ENCODE peak calls at places on chromosomes 11 and 22, in four cellular contexts. K is DND-41, L is uterus, I is foreskin fibroblast. X is an unnamed sample.

GRCh38 chr11:36249271-36249670 is 40.0 kb downstream of the COMMD9 start:
- DNase-seq in K (no peak), L (no peak), I (peak), X (peak)

GRCh38 chr11:111870887-111871692 is at the start of gene ALG9:
- DNase-seq in K (peak), L (peak), I (peak), X (peak)

GRCh38 chr11:19873730-19874129 is 161.1 kb downstream of the NAV2 start:
- DNase-seq in K (no peak), L (no peak), I (no peak), X (no peak)

GRCh38 chr11:134597452-134597851 is 185.4 kb upstream of the B3GAT1 start:
- DNase-seq in K (no peak), L (no peak), I (no peak), X (no peak)

GRCh38 chr22:38041760-38042584 is 15.2 kb upstream of the PICK1 start:
- DNase-seq in K (no peak), L (no peak), I (no peak), X (no peak)

GRCh38 chr11:5689551-5689983 is at the start of gene TRIM22:
- DNase-seq in K (peak), L (peak), I (peak), X (peak)

GRCh38 chr22:31800065-31800464 is 46.2 kb downstream of the DEPDC5 start:
- DNase-seq in K (no peak), L (no peak), I (peak), X (peak)

GRCh38 chr11:39385911-39386310 is 2073.5 kb downstream of the LRRC4C start:
- DNase-seq in K (no peak), L (no peak), I (no peak), X (no peak)

GRCh38 chr11:75204685-75205667 is 35.6 kb upstream of the TPBGL start:
- DNase-seq in K (peak), L (peak), I (peak), X (peak)

GRCh38 chr22:49230194-49230577 is 597.5 kb downstream of the BRD1 start:
- DNase-seq in K (peak), L (no peak), I (no peak), X (no peak)

GRCh38 chr11:112844530-112844929 is 116.7 kb upstream of the NCAM1 start:
- DNase-seq in K (no peak), L (no peak), I (no peak), X (no peak)

GRCh38 chr22:34709641-34710040 is 356.3 kb upstream of the ISX start:
- DNase-seq in K (no peak), L (no peak), I (no peak), X (no peak)

GRCh38 chr22:21866821-21867527 is 471 bp downstream of the MAPK1 start:
- DNase-seq in K (peak), L (peak), I (peak), X (no peak)

GRCh38 chr11:77876045-77876444 is 55.1 kb downstream of the AAMDC start:
- DNase-seq in K (no peak), L (no peak), I (no peak), X (no peak)

GRCh38 chr11:2929511-2929879 is 275 bp upstream of the PHLDA2 start:
- DNase-seq in K (no peak), L (no peak), I (peak), X (peak)

GRCh38 chr11:131441398-131441797 is 71.0 kb downstream of the NTM start:
- DNase-seq in K (no peak), L (no peak), I (no peak), X (no peak)

GRCh38 chr11:69825037-69825834 is 6.0 kb upstream of the FGF3 start:
- DNase-seq in K (no peak), L (no peak), I (no peak), X (no peak)

GRCh38 chr11:10653242-10653641 is 40.3 kb downstream of the IRAG1 start:
- DNase-seq in K (no peak), L (no peak), I (no peak), X (no peak)

GRCh38 chr11:106398396-106399074 is 321.1 kb downstream of the AASDHPPT start:
- DNase-seq in K (no peak), L (no peak), I (peak), X (peak)

GRCh38 chr22:36548606-36549005 is 19.6 kb upstream of the EIF3D start:
- DNase-seq in K (no peak), L (no peak), I (peak), X (no peak)

DNA sequence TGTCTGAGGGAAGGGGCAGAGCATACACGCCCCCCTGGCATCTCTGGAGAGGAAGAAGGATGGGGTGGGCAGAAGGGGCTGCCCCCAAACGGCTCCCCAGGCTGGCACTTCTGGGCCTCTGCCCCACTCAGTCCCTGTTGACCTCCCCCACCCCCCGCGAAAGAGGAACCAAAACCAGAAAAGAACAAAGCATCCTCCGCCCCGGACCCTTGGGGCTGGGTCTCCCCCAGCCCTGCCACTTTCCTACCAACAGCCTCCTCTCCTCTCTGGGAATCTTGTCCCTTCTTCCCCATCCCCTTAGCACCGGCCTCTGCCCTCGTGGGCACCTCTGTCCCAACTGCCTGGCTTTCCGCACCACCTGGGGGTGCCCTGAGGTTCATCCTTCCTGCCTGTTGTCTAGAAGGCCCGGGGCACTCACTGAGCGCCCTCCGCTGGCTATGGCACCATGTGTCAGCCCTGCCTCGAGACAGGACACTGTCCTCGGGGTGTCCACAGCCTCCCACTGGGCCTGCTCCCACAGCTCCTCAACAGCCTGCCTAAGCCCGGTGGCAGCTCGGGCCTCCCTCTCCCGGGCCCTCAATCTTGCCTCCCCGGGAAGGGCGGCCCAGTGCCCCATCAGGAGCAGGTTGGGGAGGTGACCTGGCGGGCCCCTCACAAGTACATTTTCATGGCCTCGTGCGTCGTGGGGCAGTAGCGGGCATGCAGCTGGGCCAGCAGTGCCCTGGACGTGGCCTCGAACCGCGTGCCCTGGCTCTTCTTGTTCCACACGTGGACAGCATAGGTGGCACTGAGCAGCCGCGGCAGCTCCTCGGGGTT is 28.2 kb downstream of the A4GALT start:
- DNase-seq in K (no peak), L (no peak), I (no peak), X (no peak)
- TF ChIP-seq CTCF in K (peak), L (no peak), I (no peak), X (peak)

DNA sequence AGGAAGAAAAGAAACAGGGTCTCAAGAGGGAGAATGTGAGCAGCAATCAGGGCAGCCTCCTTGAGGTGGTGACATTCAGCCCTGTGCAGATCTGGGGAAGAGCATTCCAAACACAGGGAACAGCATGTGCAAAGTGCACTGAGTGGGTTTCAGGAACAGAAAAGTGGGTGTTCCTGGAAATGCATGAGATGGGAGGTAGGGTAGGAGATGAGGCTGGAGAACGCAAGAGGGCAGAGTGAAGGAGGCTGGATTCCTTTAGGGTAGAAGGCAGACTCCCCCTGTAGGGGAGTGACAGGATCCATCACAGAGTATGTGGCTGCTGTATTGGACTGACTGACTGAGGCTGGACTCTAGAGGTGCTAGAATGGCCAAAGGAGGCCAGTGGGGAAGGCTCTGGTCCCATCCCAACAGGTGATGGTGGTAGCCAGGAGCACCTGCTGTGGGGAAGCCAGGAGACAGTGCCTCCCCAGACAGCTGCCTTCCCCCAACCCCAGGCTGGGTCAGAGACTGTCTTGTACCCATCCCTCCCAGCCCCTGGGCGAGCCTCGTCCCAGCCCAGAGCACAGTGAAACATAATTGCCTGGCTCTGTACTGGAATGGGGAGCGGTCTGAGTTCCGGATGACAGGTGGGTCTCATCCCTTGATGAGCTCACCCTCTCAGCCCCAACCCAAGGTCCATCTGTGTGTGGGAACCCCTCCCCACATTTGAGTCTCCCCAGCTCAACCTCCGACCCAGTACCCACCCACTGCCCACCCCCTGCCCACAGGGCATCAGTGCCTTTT is 419.4 kb downstream of the MN1 start:
- DNase-seq in K (no peak), L (no peak), I (no peak), X (no peak)
- TF ChIP-seq CTCF in K (no peak), L (no peak), I (no peak), X (no peak)

GRCh38 chr22:44669725-44670027 is 32.3 kb upstream of the PRR5 start:
- DNase-seq in K (no peak), L (no peak), I (peak), X (no peak)
- TF ChIP-seq CTCF in K (peak), L (no peak), I (peak), X (peak)

DNA sequence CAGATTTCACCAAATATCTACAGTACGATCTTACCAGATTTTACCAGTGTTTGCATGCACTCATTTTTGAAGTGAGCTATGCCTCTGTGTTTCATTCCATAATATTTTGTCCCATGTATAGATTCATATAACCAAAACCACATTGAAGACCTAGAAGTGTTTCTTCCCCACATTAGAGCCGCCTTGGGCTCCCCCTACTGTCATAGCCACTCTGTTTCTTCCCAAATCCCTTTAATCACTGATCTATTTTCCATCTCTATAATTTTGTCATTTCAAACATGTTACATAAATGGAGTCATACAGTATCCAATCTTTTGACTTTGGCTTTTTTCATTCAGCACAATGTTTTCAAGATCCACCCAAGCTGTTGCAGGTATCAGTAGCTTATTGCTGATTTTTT is 12.7 kb downstream of the MRGPRX3 start:
- DNase-seq in K (no peak), L (no peak), I (peak), X (no peak)
- TF ChIP-seq CTCF in K (peak), L (no peak), I (no peak), X (peak)

DNA sequence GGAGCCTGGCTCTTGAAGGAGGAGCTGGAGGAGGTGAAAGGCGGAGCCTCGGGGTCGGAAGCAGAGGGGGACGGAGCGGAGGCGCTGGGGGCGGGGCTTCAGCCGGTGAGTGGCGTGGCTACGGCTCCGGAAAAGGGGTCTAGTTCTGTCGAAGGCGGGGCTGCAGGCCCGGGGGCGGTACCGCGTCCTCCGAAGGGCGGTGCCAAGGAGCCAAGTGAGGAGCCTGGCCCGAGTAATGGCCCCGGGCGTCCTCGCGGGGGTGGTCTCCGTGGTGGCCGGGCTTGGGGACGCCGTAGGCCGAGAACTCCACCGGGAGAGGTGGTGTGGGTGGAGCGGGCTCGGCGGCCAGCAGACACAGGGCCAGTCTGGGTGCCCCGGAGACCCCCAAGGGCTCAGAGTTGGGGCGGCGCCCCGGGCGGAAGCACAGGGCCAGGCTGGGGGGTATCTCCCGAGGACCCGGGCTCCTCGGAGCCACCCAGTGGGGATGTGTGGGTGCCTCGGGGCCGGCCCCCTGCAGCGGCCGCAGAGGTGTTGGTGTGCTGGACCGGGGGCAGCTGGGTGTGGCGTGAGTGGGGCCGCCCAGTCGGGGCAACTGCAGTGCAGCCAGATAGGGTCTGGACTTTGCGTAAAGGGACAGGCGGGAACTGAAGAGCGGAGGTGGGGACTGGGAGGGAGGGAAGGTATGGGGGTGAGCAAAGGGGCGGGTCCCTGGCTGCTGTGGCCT is 697 bp downstream of the FKBP2 start:
- DNase-seq in K (peak), L (peak), I (peak), X (peak)
- TF ChIP-seq CTCF in K (no peak), L (peak), I (no peak), X (peak)

DNA sequence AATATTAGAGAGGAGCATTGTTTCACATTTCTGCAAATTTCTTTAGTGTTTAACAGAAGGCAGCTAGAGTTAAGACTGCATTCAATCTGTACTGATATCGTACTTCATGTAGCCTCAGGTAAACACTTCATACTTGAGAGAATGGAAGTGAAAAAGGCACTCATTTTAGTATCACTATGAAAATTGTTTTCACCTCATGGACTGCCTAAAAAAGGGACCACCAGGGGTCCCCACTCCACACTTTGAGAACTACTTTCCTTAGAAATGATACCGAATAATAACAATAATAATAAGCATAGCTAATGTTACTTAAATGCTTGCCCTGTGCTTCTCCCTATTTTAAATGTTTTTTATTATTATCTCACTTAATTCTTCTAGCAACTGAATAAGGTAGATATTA is 95.1 kb downstream of the BLID start:
- DNase-seq in K (no peak), L (peak), I (peak), X (no peak)
- TF ChIP-seq CTCF in K (peak), L (peak), I (peak), X (peak)

DNA sequence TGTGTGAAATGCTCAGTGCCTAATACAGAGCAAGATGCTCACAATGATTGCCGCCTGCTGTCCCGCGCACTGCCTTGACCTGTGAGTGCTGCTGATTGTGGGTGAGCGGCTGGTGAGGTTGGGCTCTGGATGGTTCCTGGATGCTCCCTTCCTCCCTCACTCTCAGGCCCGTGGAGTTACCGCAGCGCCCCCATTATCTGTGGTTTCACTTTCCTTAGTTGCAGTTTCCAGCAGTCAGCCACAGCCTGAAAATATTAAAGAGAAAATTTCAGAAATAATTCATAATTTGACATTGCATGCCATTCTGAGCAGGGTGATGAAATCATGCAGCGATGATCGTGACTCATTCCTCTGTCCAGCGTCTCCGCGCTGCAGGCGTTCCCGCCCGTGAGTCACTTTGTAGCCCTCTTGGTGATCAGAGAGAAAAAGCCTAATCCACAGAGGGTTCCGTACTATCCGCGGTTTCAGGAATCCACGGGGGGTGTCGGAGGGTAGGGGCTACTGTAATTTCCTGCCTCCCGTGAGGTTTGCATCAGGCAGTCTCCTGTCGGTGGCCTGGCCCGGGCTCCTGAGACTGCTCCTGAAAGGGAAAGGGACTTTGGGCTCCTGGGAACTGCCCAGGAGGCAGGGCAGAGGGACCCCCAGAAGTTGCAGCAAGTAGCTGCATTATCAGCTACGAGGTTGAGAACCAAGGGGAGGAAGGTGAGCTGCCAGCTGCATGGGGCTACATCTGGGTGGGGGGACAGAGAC is 10.6 kb downstream of the RPL3 start:
- DNase-seq in K (no peak), L (peak), I (peak), X (peak)
- TF ChIP-seq CTCF in K (no peak), L (peak), I (peak), X (peak)

DNA sequence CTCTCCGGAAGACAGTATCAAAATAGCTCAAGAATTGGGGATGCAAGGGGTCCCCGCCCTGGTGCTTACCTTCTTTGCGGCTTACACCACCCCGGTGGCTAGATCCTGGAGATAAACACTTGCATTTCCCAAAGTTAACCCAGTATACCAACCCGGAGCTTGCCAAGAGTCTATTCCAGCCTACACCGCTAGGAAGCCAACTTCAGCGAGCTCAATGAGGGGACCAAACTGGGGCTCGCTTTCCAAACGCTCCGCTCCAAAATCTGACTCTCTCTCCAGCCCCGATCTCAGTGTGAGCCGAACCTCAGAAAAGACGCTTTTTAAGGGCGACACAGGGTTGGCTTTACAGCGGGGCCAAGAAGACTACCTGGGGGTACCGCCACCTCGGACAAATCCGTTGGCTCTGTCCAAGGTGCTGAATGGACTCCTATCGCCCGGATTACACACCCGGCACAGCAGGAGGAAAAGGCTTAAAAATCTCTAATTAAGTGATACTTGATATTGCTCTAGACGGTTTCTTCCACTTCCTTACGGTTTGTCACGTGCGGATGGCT is 20.1 kb upstream of the BDNF start:
- DNase-seq in K (no peak), L (no peak), I (peak), X (peak)
- TF ChIP-seq CTCF in K (no peak), L (no peak), I (peak), X (peak)

GRCh38 chr22:19844423-19845368 is 10.0 kb downstream of the GNB1L start:
- DNase-seq in K (no peak), L (no peak), I (peak), X (peak)
- TF ChIP-seq CTCF in K (no peak), L (peak), I (no peak), X (no peak)

X was measured in HFFc6.